ENCODE peak calls at places on chromosomes 12 and 14, in four cellular contexts. Y is GM23338, D is neural progenitor cell, F is keratinocyte. S is an unnamed sample.

GRCh38 chr14:33934043-33934750 is 16.7 kb downstream of the EGLN3 start:
- DNase-seq in D (no peak), Y (no peak), F (no peak), S (no peak)

GRCh38 chr12:92582466-92582865 is 120.3 kb upstream of the PLEKHG7 start:
- DNase-seq in Y (no peak), F (no peak), D (no peak), S (no peak)

GRCh38 chr12:95608252-95609033 is 57.2 kb upstream of the USP44 start:
- DNase-seq in Y (peak; percentile 67), F (no peak), D (no peak), S (no peak)

GRCh38 chr14:32224731-32225377 is 21.8 kb upstream of the RNU6-8 start:
- DNase-seq in D (peak; percentile 47), Y (peak; percentile 30), F (no peak), S (peak; percentile 67)

GRCh38 chr12:26100966-26101744 is 23.7 kb downstream of the BHLHE41 start:
- DNase-seq in F (no peak), D (no peak), Y (no peak), S (no peak)

GRCh38 chr12:4567073-4567881 is 5.3 kb downstream of the DYRK4 start:
- DNase-seq in Y (no peak), F (no peak), D (no peak), S (peak; percentile 95)

GRCh38 chr12:29509503-29509902 is 12.0 kb upstream of the OVCH1 start:
- DNase-seq in F (no peak), D (no peak), Y (no peak), S (no peak)

GRCh38 chr12:82817368-82817767 is 130.7 kb downstream of the TMTC2 start:
- DNase-seq in Y (no peak), D (no peak), F (no peak), S (no peak)

GRCh38 chr14:53218161-53218560 is 65.0 kb upstream of the DDHD1 start:
- DNase-seq in D (no peak), F (no peak), Y (peak; percentile 8), S (no peak)

GRCh38 chr14:77738559-77739250 is 22.3 kb downstream of the SNW1 start:
- DNase-seq in F (no peak), Y (no peak), D (no peak), S (no peak)

GRCh38 chr12:116697305-116698130 is 40.4 kb downstream of the SPRING1 start:
- DNase-seq in D (peak; percentile 84), Y (peak; percentile 83), F (no peak), S (peak; percentile 78)

GRCh38 chr14:96109956-96110355 is 70.8 kb downstream of the C14orf132 start:
- DNase-seq in F (no peak), D (no peak), Y (no peak), S (no peak)

GRCh38 chr12:41531147-41531829 is 343.2 kb downstream of the PDZRN4 start:
- DNase-seq in D (no peak), F (no peak), Y (no peak), S (no peak)

GRCh38 chr12:95204141-95204866 is 13.0 kb downstream of the FGD6 start:
- DNase-seq in Y (peak; percentile 79), D (peak; percentile 40), F (peak; percentile 99), S (no peak)

GRCh38 chr14:80554139-80554538 is 342.8 kb upstream of the DIO2 start:
- DNase-seq in F (no peak), Y (no peak), D (no peak), S (no peak)

GRCh38 chr12:68565391-68565903 is 45.3 kb upstream of the RAP1B start:
- DNase-seq in Y (no peak), D (no peak), F (no peak), S (no peak)

GRCh38 chr12:132807295-132808222 is 21.1 kb downstream of the GOLGA3 start:
- DNase-seq in D (no peak), F (no peak), Y (peak; percentile 33), S (peak; percentile 49)

GRCh38 chr14:76647699-76648298 is 113.5 kb upstream of the VASH1 start:
- DNase-seq in Y (peak; percentile 90), F (no peak), D (peak; percentile 82), S (peak; percentile 87)

GRCh38 chr12:121719926-121720414 is 7.4 kb downstream of the TMEM120B start:
- DNase-seq in Y (no peak), F (no peak), D (no peak), S (no peak)

GRCh38 chr12:19666070-19666469 is 226.8 kb downstream of the AEBP2 start:
- DNase-seq in F (no peak), D (no peak), Y (no peak), S (no peak)

GRCh38 chr14:90580381-90581335 is 183.8 kb downstream of the CALM1 start:
- DNase-seq in Y (no peak), F (no peak), D (peak; percentile 31), S (no peak)

GRCh38 chr14:103607039-103607668 is 21.9 kb upstream of the KLC1 start:
- DNase-seq in F (no peak), D (peak; percentile 64), Y (peak; percentile 65), S (no peak)

GRCh38 chr14:41022932-41023331 is 583.7 kb upstream of the LRFN5 start:
- DNase-seq in Y (no peak), F (no peak), D (no peak), S (no peak)

GRCh38 chr12:1319215-1319614 is 275.2 kb downstream of the FBXL14 start:
- DNase-seq in F (no peak), D (no peak), Y (no peak), S (no peak)

GRCh38 chr12:128089961-128090360 is 177.0 kb upstream of the TMEM132C start:
- DNase-seq in D (no peak), Y (no peak), F (no peak), S (no peak)

GRCh38 chr12:724194-724855 is 28.1 kb upstream of the WNK1 start:
- DNase-seq in Y (peak; percentile 58), F (no peak), D (no peak), S (peak; percentile 69)

GRCh38 chr12:31797230-31797872 is 68.5 kb upstream of the AMN1 start:
- DNase-seq in F (no peak), D (no peak), Y (no peak), S (no peak)

GRCh38 chr12:75020068-75020557 is 189.5 kb downstream of the KCNC2 start:
- DNase-seq in D (no peak), Y (peak; percentile 4), F (no peak), S (no peak)

GRCh38 chr12:82595946-82596345 is 90.8 kb upstream of the TMTC2 start:
- DNase-seq in Y (no peak), F (no peak), D (no peak), S (no peak)

GRCh38 chr14:99035712-99036593 is 236.0 kb downstream of the BCL11B start:
- DNase-seq in F (peak; percentile 73), D (peak; percentile 86), Y (peak; percentile 82), S (no peak)

GRCh38 chr12:97148941-97149559 is 242.0 kb downstream of the NEDD1 start:
- DNase-seq in Y (peak; percentile 89), F (no peak), D (peak; percentile 86), S (peak; percentile 91)

DNA sequence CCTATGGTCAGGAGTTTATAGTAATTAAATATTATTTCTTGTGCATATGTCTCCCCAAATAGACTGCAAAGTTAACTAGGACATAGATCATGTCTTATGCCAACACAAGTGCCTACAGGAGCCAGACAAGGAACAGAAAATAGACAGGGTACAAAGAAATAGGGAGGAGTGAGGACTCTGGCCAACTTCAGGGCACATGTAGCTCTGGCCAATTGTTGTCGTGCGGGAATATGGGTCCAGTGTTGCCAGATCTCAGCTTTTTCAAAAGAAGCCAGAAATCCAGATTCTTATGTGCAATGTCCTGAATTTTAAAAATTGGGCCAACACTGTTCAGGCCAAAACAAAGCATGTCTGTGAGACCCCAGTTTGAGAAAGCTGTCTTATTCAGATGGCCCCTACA is 68.7 kb downstream of the RFX4 start:
- DNase-seq in D (no peak), Y (no peak), F (no peak), S (no peak)
- H4K20me1 ChIP-seq in D (no peaks in the 10 kb centered on the region), Y (no peaks in the 10 kb centered on the region), F (no peaks in the 10 kb centered on the region), S (no peaks in the 10 kb centered on the region)

DNA sequence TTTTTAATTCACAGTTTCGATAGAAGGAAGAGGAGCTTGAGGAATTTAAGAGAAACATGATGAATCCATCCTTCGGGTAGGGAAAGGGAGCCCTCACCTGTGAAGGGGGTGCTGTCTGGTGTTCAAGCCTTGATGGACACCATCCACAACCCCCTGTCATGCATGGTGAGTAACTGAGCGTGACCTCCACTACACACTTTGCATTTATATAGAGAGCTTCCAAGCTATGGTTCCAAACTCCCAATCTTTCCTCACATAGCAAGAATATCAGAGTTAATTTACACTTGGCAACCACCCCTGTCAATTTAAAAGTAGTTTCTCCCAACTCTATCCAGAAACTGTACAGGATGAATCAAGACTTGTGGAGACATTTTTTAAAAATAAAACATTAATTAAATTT is 13.1 kb upstream of the NID2 start:
- DNase-seq in Y (no peak), F (no peak), D (no peak), S (no peak)
- H3K4me1 ChIP-seq in Y (no peaks in the 10 kb centered on the region), F (peaks cover 43% of the 10 kb centered on the region), D (peaks cover 18% of the 10 kb centered on the region), S (no peaks in the 10 kb centered on the region)

GRCh38 chr12:55827806-55828205 is 1.6 kb downstream of the DNAJC14 start:
- DNase-seq in Y (no peak), D (no peak), F (no peak), S (no peak)

GRCh38 chr12:55820679-55821078 is 2.8 kb downstream of the ORMDL2 start:
- DNase-seq in F (no peak), D (no peak), Y (peak; percentile 53), S (no peak)

GRCh38 chr12:55822228-55822627 is 4.4 kb downstream of the ORMDL2 start:
- DNase-seq in D (peak; percentile 28), F (no peak), Y (peak; percentile 67), S (peak; percentile 58)

GRCh38 chr12:55824726-55825125 is 4.7 kb downstream of the DNAJC14 start:
- DNase-seq in D (no peak), Y (no peak), F (no peak), S (no peak)

DNA sequence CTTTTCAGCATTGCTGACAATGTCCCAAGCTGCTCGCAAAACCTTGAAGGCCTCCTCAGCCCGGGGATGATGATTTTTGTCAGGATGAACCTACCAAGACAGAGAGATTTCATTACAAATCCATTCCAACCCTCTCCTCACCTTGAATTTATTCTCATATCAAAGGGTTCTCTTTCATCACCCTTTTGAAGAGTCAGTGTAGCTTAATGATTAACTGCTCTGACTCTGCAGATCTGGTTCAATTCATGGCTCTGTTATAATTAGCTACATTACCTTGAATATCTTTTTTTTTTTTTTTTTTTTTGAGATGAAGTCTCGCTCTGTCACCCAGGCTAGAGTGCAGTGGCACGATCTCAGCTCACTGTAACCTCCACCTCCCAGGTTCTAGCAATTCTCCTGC is 5.6 kb downstream of the ORMDL2 start:
- DNase-seq in Y (no peak), F (no peak), D (no peak), S (no peak)
- H4K20me1 ChIP-seq in Y (peaks cover 20% of the 10 kb centered on the region), F (no peaks in the 10 kb centered on the region), D (peaks cover 10% of the 10 kb centered on the region), S (peaks cover under 1% of the 10 kb centered on the region)

GRCh38 chr12:52191841-52192791 is at the start of gene KRT80:
- DNase-seq in D (no peak), Y (no peak), F (peak; percentile 96), S (no peak)

GRCh38 chr12:52195065-52195730 is 3.4 kb upstream of the KRT80 start:
- DNase-seq in Y (no peak), D (peak; percentile 65), F (no peak), S (no peak)

GRCh38 chr12:52197371-52198231 is 5.8 kb upstream of the KRT80 start:
- DNase-seq in D (no peak), Y (no peak), F (no peak), S (no peak)

GRCh38 chr12:52190860-52191729 is 719 bp downstream of the KRT80 start:
- DNase-seq in Y (no peak), D (no peak), F (no peak), S (no peak)

DNA sequence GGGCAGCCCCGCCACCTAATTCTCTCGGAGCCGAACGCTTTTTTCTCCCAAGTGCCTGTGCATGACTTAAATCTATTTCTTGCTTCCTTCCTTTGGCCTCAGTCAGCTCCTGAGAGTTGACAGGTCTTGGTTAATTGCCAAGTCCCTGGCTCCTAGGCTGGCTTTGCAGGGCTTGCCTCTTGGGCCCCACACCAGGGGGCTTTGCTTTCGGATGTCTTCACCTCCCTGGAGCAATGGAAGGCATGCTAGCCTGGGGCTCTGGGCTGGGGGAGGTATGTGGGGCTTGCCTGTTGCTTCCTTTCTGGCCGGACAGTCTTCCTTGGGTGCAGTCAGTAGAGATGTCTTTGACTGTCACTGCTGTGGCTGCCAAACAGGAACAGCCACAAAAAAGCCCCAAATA is 2.2 kb upstream of the KRT80 start:
- DNase-seq in F (no peak), Y (no peak), D (no peak), S (no peak)
- H3K4me1 ChIP-seq in F (peaks cover 59% of the 10 kb centered on the region), Y (no peaks in the 10 kb centered on the region), D (peaks cover 5% of the 10 kb centered on the region), S (no peaks in the 10 kb centered on the region)